ENCODE peak calls at places on chromosome 17, in ten cellular contexts. W, Y, M, Z, P, L, N, V, C and O are unnamed samples.

GRCh38 chr17:29706045-29706431 is 83.3 kb upstream of the CORO6 start:
- DNase-seq in Z (no peak), V (no peak), P (no peak), W (no peak), L (no peak), Y (no peak), C (no peak), N (no peak), M (no peak), O (no peak)

GRCh38 chr17:20896153-20896649 is 146.6 kb downstream of the USP22 start:
- DNase-seq in V (peak), P (no peak), Z (peak), C (no peak), Y (peak), N (peak), L (peak), M (no peak), W (peak), O (no peak)

GRCh38 chr17:42512246-42512645 is 23.8 kb upstream of the NAGLU start:
- DNase-seq in W (no peak), Z (no peak), N (no peak), L (no peak), V (no peak), P (no peak), C (no peak), M (no peak), Y (no peak), O (no peak)

GRCh38 chr17:28741358-28742349 is 2.2 kb upstream of the TRAF4 start:
- DNase-seq in L (no peak), P (peak), N (no peak), M (no peak), C (no peak), V (no peak), Y (no peak), W (no peak), Z (no peak), O (no peak)

GRCh38 chr17:27038676-27039075 is 255.2 kb upstream of the WSB1 start:
- DNase-seq in V (no peak), N (peak), Z (no peak), C (no peak), M (no peak), Y (no peak), L (no peak), P (no peak), W (no peak), O (no peak)

GRCh38 chr17:40065041-40065770 is 2.4 kb downstream of the THRA start:
- DNase-seq in M (no peak), W (no peak), V (no peak), P (no peak), Y (peak), L (no peak), Z (peak), C (no peak), N (peak), O (no peak)

GRCh38 chr17:16352838-16353701 is at the start of gene CENPV:
- DNase-seq in L (peak), V (peak), C (peak), P (peak), N (peak), W (peak), M (peak), Z (peak), Y (peak), O (peak)

GRCh38 chr17:79720705-79721295 is 9.9 kb upstream of the ENPP7 start:
- DNase-seq in N (no peak), Y (no peak), P (no peak), C (no peak), W (no peak), M (no peak), Z (no peak), L (no peak), V (no peak), O (no peak)

GRCh38 chr17:17236295-17237025 is 508 bp downstream of the FLCN start:
- DNase-seq in V (no peak), Y (peak), Z (no peak), C (no peak), N (peak), P (peak), W (peak), M (peak), L (no peak), O (no peak)

GRCh38 chr17:37770631-37771518 is 26.0 kb upstream of the HNF1B start:
- DNase-seq in N (peak), L (no peak), M (peak), Y (peak), V (peak), W (peak), P (peak), Z (no peak), C (no peak), O (peak)

GRCh38 chr17:40253565-40253964 is 34.1 kb upstream of the CDC6 start:
- DNase-seq in Z (no peak), Y (no peak), C (no peak), V (no peak), L (no peak), W (no peak), P (no peak), M (no peak), N (no peak), O (no peak)

GRCh38 chr17:77602062-77602746 is 356.3 kb upstream of the TNRC6C start:
- DNase-seq in V (peak), W (no peak), L (peak), C (no peak), Y (peak), N (no peak), M (no peak), Z (no peak), P (no peak), O (peak)

GRCh38 chr17:77666881-77667395 is 291.6 kb upstream of the TNRC6C start:
- DNase-seq in V (no peak), N (no peak), W (no peak), M (no peak), C (no peak), Y (no peak), L (no peak), Z (no peak), P (no peak), O (no peak)

GRCh38 chr17:83145831-83146230 is 66.4 kb downstream of the METRNL start:
- DNase-seq in C (no peak), V (no peak), M (no peak), P (no peak), W (no peak), Y (no peak), N (no peak), L (no peak), Z (no peak), O (no peak)

GRCh38 chr17:57268176-57268575 is 11.9 kb downstream of the MSI2 start:
- DNase-seq in M (no peak), L (no peak), C (no peak), N (no peak), W (peak), P (no peak), V (no peak), Z (no peak), Y (no peak), O (no peak)

GRCh38 chr17:13266596-13266995 is 248.8 kb upstream of the ELAC2 start:
- DNase-seq in M (no peak), P (no peak), C (no peak), V (no peak), L (no peak), W (no peak), Y (peak), N (no peak), Z (no peak), O (no peak)

GRCh38 chr17:66654341-66654740 is 180.6 kb upstream of the CACNG5 start:
- DNase-seq in L (no peak), V (no peak), C (no peak), W (no peak), Z (no peak), Y (peak), M (no peak), P (no peak), N (no peak), O (no peak)

GRCh38 chr17:81933178-81933699 is 3.9 kb downstream of the PYCR1 start:
- DNase-seq in M (no peak), L (no peak), Z (no peak), N (no peak), C (no peak), V (no peak), P (peak), W (no peak), Y (no peak), O (no peak)

DNA sequence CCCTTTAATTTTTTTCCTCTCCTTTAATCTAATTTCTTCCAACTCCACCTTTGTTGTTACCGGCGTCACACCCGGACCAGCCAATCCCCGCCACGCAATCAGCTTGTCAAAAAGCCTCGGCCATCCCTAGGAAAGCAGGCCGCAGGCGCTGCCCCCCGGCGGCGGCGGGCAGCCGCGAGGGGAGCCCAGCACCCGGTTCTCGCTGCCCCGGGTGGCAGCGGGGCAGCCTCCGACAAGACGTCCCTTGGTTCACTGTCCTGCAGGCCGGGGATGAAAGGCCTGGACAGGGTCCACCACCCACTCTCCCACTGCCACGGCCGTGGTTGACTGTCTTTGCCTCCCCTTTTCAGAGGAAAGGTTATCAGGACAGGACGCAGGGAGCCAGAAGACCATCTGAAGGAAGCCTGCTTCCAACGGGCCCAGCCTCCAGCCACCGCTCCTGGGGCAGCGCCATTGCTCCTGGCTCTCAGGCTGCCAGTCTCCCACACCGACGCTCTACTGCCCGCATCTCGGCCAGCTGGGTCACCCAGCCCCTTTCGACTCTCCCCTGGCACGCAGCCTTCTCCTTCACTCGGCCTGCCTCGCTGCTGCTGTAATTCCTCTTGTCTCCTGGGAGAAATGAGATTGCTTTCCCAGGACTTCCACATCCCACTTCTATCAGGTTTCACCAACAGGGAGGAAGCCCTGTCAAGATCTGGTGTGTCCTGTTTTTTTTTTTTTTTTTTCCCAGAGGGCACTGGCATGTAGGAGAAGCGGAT is 2.8 kb upstream of the UBTF start:
- DNase-seq in M (peak), W (peak), Y (peak), Z (peak), C (no peak), N (peak), P (peak), L (peak), V (peak), O (peak)
- TF ChIP-seq POLR2A in M (peak), W (peak), Y (peak), Z (peak), C (peak), N (peak), P (peak), L (peak), V (no peak), O (no peak)

GRCh38 chr17:11140028-11140427 is 101.0 kb upstream of the SHISA6 start:
- DNase-seq in N (no peak), C (no peak), Y (no peak), V (no peak), Z (no peak), W (no peak), P (no peak), M (no peak), L (no peak), O (peak)

GRCh38 chr17:11140501-11140900 is 100.5 kb upstream of the SHISA6 start:
- DNase-seq in Y (no peak), V (no peak), N (no peak), W (no peak), L (no peak), P (no peak), C (no peak), M (no peak), Z (no peak), O (peak)

GRCh38 chr17:11130367-11130766 is 110.6 kb upstream of the SHISA6 start:
- DNase-seq in L (no peak), C (no peak), M (no peak), N (no peak), W (no peak), Y (no peak), Z (no peak), V (no peak), P (no peak), O (no peak)

DNA sequence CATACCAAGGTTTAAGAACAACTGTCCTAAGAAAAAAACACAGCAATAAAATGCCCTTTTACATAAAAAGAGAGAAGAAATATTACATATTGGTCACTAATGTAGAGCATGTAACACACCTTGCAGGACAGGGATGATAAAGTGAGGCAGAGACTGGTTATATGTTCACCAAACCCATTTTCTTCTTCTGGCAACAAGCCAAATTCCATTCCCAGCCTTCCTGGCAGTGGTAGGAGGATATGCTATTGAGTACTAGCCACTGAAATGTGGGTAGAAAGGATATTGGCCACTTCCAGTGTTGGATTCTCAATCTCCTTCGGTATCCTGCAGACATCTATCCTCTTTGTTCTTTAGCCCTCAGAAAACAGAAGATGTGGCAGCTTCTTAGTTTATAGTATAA is 105.2 kb upstream of the SHISA6 start:
- DNase-seq in N (no peak), W (no peak), Y (no peak), Z (no peak), M (no peak), V (no peak), P (no peak), L (no peak), C (no peak), O (no peak)
- TF ChIP-seq POLR2A in N (no peak), W (no peak), Y (no peak), Z (no peak), M (no peak), V (no peak), P (no peak), L (no peak), C (no peak), O (no peak)

DNA sequence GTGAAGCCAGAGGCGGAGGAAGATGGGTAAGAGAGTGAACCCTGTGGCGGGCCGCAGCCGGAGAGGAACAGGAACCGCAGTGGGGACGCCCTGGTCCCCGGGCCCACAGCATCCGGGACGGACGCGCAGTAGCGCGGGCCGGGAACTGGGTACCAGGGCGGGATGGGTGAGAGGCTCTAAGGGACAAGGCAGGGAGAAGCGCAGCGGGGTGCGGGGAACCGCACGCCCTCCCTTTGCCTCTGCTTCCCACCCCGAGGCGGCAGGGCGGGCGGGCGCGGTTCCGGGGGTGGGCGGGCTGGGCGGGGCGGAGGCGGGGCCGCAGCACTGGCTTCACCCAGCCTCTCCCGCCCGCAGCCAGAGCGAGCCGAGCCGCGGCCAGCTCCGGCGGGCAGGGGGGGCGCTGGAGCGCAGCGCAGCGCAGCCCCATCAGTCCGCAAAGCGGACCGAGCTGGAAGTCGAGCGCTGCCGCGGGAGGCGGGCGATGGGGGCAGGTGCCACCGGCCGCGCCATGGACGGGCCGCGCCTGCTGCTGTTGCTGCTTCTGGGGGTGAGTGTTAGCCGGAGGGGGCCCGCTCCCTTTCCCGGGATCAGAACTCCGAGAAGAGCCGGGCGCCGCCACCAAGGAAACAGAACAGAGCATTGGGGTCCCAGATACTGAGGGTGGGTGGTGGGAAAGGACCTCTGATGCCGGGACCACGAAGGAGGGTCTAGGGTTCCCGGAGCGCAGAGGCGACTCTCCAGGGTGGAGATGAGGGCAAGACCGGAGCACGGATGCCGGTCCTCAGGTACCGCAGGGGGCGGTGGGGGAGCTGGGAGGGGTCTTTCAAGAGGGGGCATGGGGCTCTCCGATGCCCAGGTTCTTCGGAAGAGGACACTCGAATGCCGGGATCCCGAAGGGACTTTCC is at the start of gene NGFR:
- DNase-seq in Y (peak), L (peak), P (no peak), M (no peak), W (no peak), N (no peak), C (no peak), Z (peak), V (no peak), O (no peak)
- TF ChIP-seq POLR2A in Y (no peak), L (peak), P (peak), M (no peak), W (peak), N (peak), C (peak), Z (no peak), V (no peak), O (peak)

GRCh38 chr17:753407-753806 is 1.3 kb upstream of the GEMIN4 start:
- DNase-seq in Y (no peak), L (no peak), C (no peak), W (no peak), V (no peak), P (no peak), M (no peak), Z (no peak), N (no peak), O (no peak)

GRCh38 chr17:750431-751037 is 1.5 kb downstream of the GEMIN4 start:
- DNase-seq in Y (no peak), C (no peak), W (no peak), P (no peak), N (no peak), L (no peak), Z (no peak), V (no peak), M (no peak), O (no peak)

GRCh38 chr17:752620-753219 is 656 bp upstream of the GEMIN4 start:
- DNase-seq in M (peak), Z (peak), W (peak), V (peak), L (peak), C (no peak), P (peak), N (peak), Y (peak), O (peak)

GRCh38 chr17:751269-752001 is 629 bp downstream of the GEMIN4 start:
- DNase-seq in W (no peak), V (peak), Y (peak), L (peak), C (no peak), M (peak), P (peak), Z (no peak), N (peak), O (no peak)

GRCh38 chr17:752002-752619 is at the start of gene GEMIN4:
- DNase-seq in Y (peak), L (peak), V (peak), P (peak), Z (peak), N (peak), M (peak), C (peak), W (peak), O (peak)
- TF ChIP-seq POLR2A in Y (peak), L (peak), V (no peak), P (peak), Z (no peak), N (peak), M (peak), C (peak), W (peak), O (peak)

GRCh38 chr17:63772801-63773271 is 561 bp downstream of the CCDC47 start:
- DNase-seq in L (no peak), V (no peak), Y (peak), N (peak), M (no peak), W (no peak), C (no peak), P (no peak), Z (no peak), O (peak)

GRCh38 chr17:63775420-63775819 is 1.4 kb downstream of the DDX42 start:
- DNase-seq in L (no peak), P (no peak), M (no peak), Z (no peak), C (no peak), N (no peak), W (no peak), Y (no peak), V (no peak), O (no peak)

GRCh38 chr17:63774982-63775290 is 966 bp downstream of the DDX42 start:
- DNase-seq in V (no peak), P (no peak), C (no peak), Y (peak), N (no peak), W (no peak), Z (no peak), L (no peak), M (no peak), O (no peak)

GRCh38 chr17:63774141-63774981 is at the start of gene DDX42:
- DNase-seq in V (peak), N (peak), W (peak), L (peak), Z (peak), C (no peak), P (peak), Y (peak), M (peak), O (peak)

DNA sequence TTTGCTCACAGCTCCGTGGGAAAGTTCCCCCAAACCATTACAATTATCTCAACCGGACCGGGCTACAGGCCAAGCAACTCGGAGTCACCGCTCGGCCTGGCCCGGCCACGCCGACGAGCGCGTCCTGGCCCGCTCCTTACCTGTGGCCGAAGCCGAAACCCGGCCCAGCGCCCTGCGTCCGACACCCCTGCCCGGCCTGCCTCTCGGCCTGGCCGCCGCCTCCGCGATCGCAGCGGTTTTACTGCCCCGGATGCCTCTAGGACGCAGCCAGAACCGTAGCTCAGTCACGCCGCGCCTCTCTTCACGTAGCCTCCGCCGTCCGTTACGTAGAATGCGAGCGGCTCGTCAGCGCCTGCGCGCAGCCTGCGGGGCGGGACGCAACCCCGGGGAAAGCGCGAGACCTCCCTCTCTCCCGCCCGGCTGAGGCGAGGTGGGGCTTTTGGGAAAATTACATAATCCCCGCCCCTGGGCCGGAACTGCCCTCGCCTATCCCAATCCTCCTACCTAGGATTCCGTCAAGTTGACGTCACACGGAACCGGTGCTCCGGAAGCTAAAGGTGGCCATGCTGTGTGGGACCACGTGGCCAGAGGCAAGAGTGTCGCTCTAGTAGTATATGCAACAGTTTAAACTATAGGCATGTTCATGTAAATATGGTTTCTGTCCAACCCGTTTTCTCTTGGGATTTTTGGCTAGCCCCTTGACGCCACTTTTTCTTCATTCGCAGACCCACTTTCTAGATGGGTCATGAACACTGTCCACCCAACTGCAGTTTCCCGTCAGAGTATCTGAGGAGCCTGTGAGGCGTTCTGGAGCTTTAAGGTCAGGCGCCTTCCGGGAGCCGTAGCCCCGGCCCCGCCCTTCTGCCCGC is at the start of gene CCDC47:
- DNase-seq in P (peak), L (peak), N (peak), Y (peak), V (peak), C (peak), Z (peak), M (peak), W (peak), O (peak)
- TF ChIP-seq POLR2A in P (peak), L (peak), N (peak), Y (peak), V (peak), C (peak), Z (peak), M (peak), W (peak), O (peak)